ENCODE peak calls at places on chromosome 5, in seven cellular contexts. One of them, this sample, is unnamed.

GRCh38 chr5:157269165-157269671 is 3.3 kb downstream of the CYFIP2 start:
- DNase-seq in GM04503: no peak
- DNase-seq in stimulated activated CD4-positive, alpha-beta T cell treated with anti-CD3 and anti-CD28 coated beads, Interleukin-15, amount 100 ng/mL, for 1 hour: no peak
- DNase-seq in NCI-H446: no peak
- DNase-seq in NCI-H2081: no peak
- DNase-seq in HT1080: no peak
- DNase-seq in HL-60: peak; percentile 93
- DNase-seq in this sample: no peak

GRCh38 chr5:143828710-143829109 is 16.7 kb downstream of the HMHB1 start:
- DNase-seq in HT1080: no peak
- DNase-seq in HL-60: no peak
- DNase-seq in GM04503: no peak
- DNase-seq in NCI-H2081: no peak
- DNase-seq in stimulated activated CD4-positive, alpha-beta T cell treated with anti-CD3 and anti-CD28 coated beads, Interleukin-15, amount 100 ng/mL, for 1 hour: no peak
- DNase-seq in NCI-H446: no peak
- DNase-seq in this sample: no peak

GRCh38 chr5:180083529-180084060 is 12.0 kb upstream of the RNF130 start:
- DNase-seq in HT1080: no peak
- DNase-seq in HL-60: no peak
- DNase-seq in stimulated activated CD4-positive, alpha-beta T cell treated with anti-CD3 and anti-CD28 coated beads, Interleukin-15, amount 100 ng/mL, for 1 hour: no peak
- DNase-seq in NCI-H2081: no peak
- DNase-seq in NCI-H446: no peak
- DNase-seq in GM04503: no peak
- DNase-seq in this sample: no peak

GRCh38 chr5:43036409-43036808 is 3.7 kb downstream of the ANXA2R start:
- DNase-seq in stimulated activated CD4-positive, alpha-beta T cell treated with anti-CD3 and anti-CD28 coated beads, Interleukin-15, amount 100 ng/mL, for 1 hour: no peak
- DNase-seq in GM04503: no peak
- DNase-seq in HL-60: no peak
- DNase-seq in NCI-H2081: no peak
- DNase-seq in HT1080: no peak
- DNase-seq in NCI-H446: no peak
- DNase-seq in this sample: no peak

GRCh38 chr5:4647056-4647455 is 493.1 kb upstream of the ADAMTS16 start:
- DNase-seq in HL-60: no peak
- DNase-seq in GM04503: no peak
- DNase-seq in stimulated activated CD4-positive, alpha-beta T cell treated with anti-CD3 and anti-CD28 coated beads, Interleukin-15, amount 100 ng/mL, for 1 hour: no peak
- DNase-seq in HT1080: no peak
- DNase-seq in NCI-H446: no peak
- DNase-seq in NCI-H2081: no peak
- DNase-seq in this sample: no peak

GRCh38 chr5:53073349-53073748 is 36.2 kb downstream of the MOCS2 start:
- DNase-seq in NCI-H2081: no peak
- DNase-seq in HT1080: no peak
- DNase-seq in NCI-H446: peak; percentile 26
- DNase-seq in stimulated activated CD4-positive, alpha-beta T cell treated with anti-CD3 and anti-CD28 coated beads, Interleukin-15, amount 100 ng/mL, for 1 hour: no peak
- DNase-seq in HL-60: no peak
- DNase-seq in GM04503: no peak
- DNase-seq in this sample: no peak

GRCh38 chr5:14144586-14145355 is 1.6 kb downstream of the TRIO start:
- DNase-seq in NCI-H446: peak; percentile 72
- DNase-seq in HT1080: peak; percentile 47
- DNase-seq in GM04503: peak; percentile 53
- DNase-seq in stimulated activated CD4-positive, alpha-beta T cell treated with anti-CD3 and anti-CD28 coated beads, Interleukin-15, amount 100 ng/mL, for 1 hour: no peak
- DNase-seq in NCI-H2081: peak; percentile 79
- DNase-seq in HL-60: peak; percentile 82
- DNase-seq in this sample: peak; percentile 21

GRCh38 chr5:66851306-66851705 is 255.1 kb downstream of the MAST4 start:
- DNase-seq in GM04503: no peak
- DNase-seq in HL-60: no peak
- DNase-seq in NCI-H2081: no peak
- DNase-seq in stimulated activated CD4-positive, alpha-beta T cell treated with anti-CD3 and anti-CD28 coated beads, Interleukin-15, amount 100 ng/mL, for 1 hour: no peak
- DNase-seq in NCI-H446: no peak
- DNase-seq in HT1080: peak; percentile 38
- DNase-seq in this sample: no peak

GRCh38 chr5:181121675-181122561 is 9.1 kb downstream of the OR2V1 start:
- DNase-seq in stimulated activated CD4-positive, alpha-beta T cell treated with anti-CD3 and anti-CD28 coated beads, Interleukin-15, amount 100 ng/mL, for 1 hour: no peak
- DNase-seq in HT1080: no peak
- DNase-seq in HL-60: no peak
- DNase-seq in GM04503: no peak
- DNase-seq in NCI-H2081: no peak
- DNase-seq in NCI-H446: no peak
- DNase-seq in this sample: no peak

GRCh38 chr5:140312067-140312790 is 9.3 kb upstream of the PFDN1 start:
- DNase-seq in HT1080: peak; percentile 99
- DNase-seq in stimulated activated CD4-positive, alpha-beta T cell treated with anti-CD3 and anti-CD28 coated beads, Interleukin-15, amount 100 ng/mL, for 1 hour: no peak
- DNase-seq in GM04503: peak; percentile 88
- DNase-seq in NCI-H2081: no peak
- DNase-seq in NCI-H446: no peak
- DNase-seq in HL-60: peak; percentile 52
- DNase-seq in this sample: no peak

GRCh38 chr5:52853573-52854163 is 66.0 kb downstream of the ITGA1 start:
- DNase-seq in HL-60: no peak
- DNase-seq in HT1080: no peak
- DNase-seq in GM04503: peak; percentile 61
- DNase-seq in NCI-H2081: no peak
- DNase-seq in NCI-H446: no peak
- DNase-seq in stimulated activated CD4-positive, alpha-beta T cell treated with anti-CD3 and anti-CD28 coated beads, Interleukin-15, amount 100 ng/mL, for 1 hour: no peak
- DNase-seq in this sample: no peak

GRCh38 chr5:111746791-111747190 is 10.2 kb downstream of the NREP start:
- DNase-seq in NCI-H2081: no peak
- DNase-seq in stimulated activated CD4-positive, alpha-beta T cell treated with anti-CD3 and anti-CD28 coated beads, Interleukin-15, amount 100 ng/mL, for 1 hour: no peak
- DNase-seq in HL-60: no peak
- DNase-seq in GM04503: no peak
- DNase-seq in HT1080: no peak
- DNase-seq in NCI-H446: no peak
- DNase-seq in this sample: no peak

GRCh38 chr5:140134277-140134935 is 8.7 kb downstream of the IGIP start:
- DNase-seq in HT1080: no peak
- DNase-seq in NCI-H2081: no peak
- DNase-seq in NCI-H446: no peak
- DNase-seq in GM04503: no peak
- DNase-seq in HL-60: no peak
- DNase-seq in stimulated activated CD4-positive, alpha-beta T cell treated with anti-CD3 and anti-CD28 coated beads, Interleukin-15, amount 100 ng/mL, for 1 hour: no peak
- DNase-seq in this sample: no peak

GRCh38 chr5:153565822-153566221 is 75.4 kb downstream of the GRIA1 start:
- DNase-seq in NCI-H2081: no peak
- DNase-seq in HL-60: no peak
- DNase-seq in NCI-H446: no peak
- DNase-seq in HT1080: peak; percentile 54
- DNase-seq in GM04503: peak; percentile 91
- DNase-seq in stimulated activated CD4-positive, alpha-beta T cell treated with anti-CD3 and anti-CD28 coated beads, Interleukin-15, amount 100 ng/mL, for 1 hour: no peak
- DNase-seq in this sample: no peak

GRCh38 chr5:1113332-1113690 is 1.4 kb upstream of the SLC12A7 start:
- DNase-seq in NCI-H446: no peak
- DNase-seq in stimulated activated CD4-positive, alpha-beta T cell treated with anti-CD3 and anti-CD28 coated beads, Interleukin-15, amount 100 ng/mL, for 1 hour: no peak
- DNase-seq in HT1080: no peak
- DNase-seq in NCI-H2081: no peak
- DNase-seq in GM04503: no peak
- DNase-seq in HL-60: no peak
- DNase-seq in this sample: no peak